ENCODE peak calls at places on chromosome 5, in eight cellular contexts. One of them, this sample, is unnamed.

GRCh38 chr5:80054682-80055081 is 19.5 kb downstream of the THBS4 start:
- DNase-seq in pons: no peak
- DNase-seq in activated T-helper 1 cell treated with Interleukin-2 at 50 U/mL for 16 hours: no peak
- DNase-seq in brain microvascular endothelial cell: peak; percentile 43
- DNase-seq in astrocyte of the spinal cord: no peak
- DNase-seq in NCI-H1694 treated with DMSO at 0.1 percent for 48 hours: no peak
- DNase-seq in fibroblast of lung: peak; percentile 33
- DNase-seq in GM23248: peak; percentile 65
- DNase-seq in this sample: peak; percentile 23

GRCh38 chr5:64295100-64295499 is 129.5 kb downstream of the RNF180 start:
- DNase-seq in astrocyte of the spinal cord: no peak
- DNase-seq in pons: no peak
- DNase-seq in fibroblast of lung: no peak
- DNase-seq in NCI-H1694 treated with DMSO at 0.1 percent for 48 hours: peak; percentile 21
- DNase-seq in activated T-helper 1 cell treated with Interleukin-2 at 50 U/mL for 16 hours: no peak
- DNase-seq in brain microvascular endothelial cell: no peak
- DNase-seq in GM23248: no peak
- DNase-seq in this sample: no peak

GRCh38 chr5:35822541-35822940 is 34.1 kb upstream of the IL7R start:
- DNase-seq in fibroblast of lung: no peak
- DNase-seq in GM23248: no peak
- DNase-seq in activated T-helper 1 cell treated with Interleukin-2 at 50 U/mL for 16 hours: peak; percentile 34
- DNase-seq in astrocyte of the spinal cord: no peak
- DNase-seq in brain microvascular endothelial cell: no peak
- DNase-seq in pons: no peak
- DNase-seq in NCI-H1694 treated with DMSO at 0.1 percent for 48 hours: no peak
- DNase-seq in this sample: no peak

GRCh38 chr5:131575660-131576227 is 59.3 kb downstream of the RAPGEF6 start:
- DNase-seq in astrocyte of the spinal cord: no peak
- DNase-seq in fibroblast of lung: no peak
- DNase-seq in GM23248: no peak
- DNase-seq in brain microvascular endothelial cell: no peak
- DNase-seq in pons: no peak
- DNase-seq in activated T-helper 1 cell treated with Interleukin-2 at 50 U/mL for 16 hours: no peak
- DNase-seq in NCI-H1694 treated with DMSO at 0.1 percent for 48 hours: no peak
- DNase-seq in this sample: no peak

GRCh38 chr5:93705896-93706295 is 35.5 kb downstream of the POU5F2 start:
- DNase-seq in fibroblast of lung: peak; percentile 68
- DNase-seq in astrocyte of the spinal cord: peak; percentile 49
- DNase-seq in NCI-H1694 treated with DMSO at 0.1 percent for 48 hours: peak; percentile 14
- DNase-seq in GM23248: peak; percentile 40
- DNase-seq in pons: no peak
- DNase-seq in activated T-helper 1 cell treated with Interleukin-2 at 50 U/mL for 16 hours: no peak
- DNase-seq in brain microvascular endothelial cell: no peak
- DNase-seq in this sample: no peak

GRCh38 chr5:41507501-41507900 is 2.9 kb downstream of the PLCXD3 start:
- DNase-seq in activated T-helper 1 cell treated with Interleukin-2 at 50 U/mL for 16 hours: no peak
- DNase-seq in fibroblast of lung: no peak
- DNase-seq in pons: no peak
- DNase-seq in brain microvascular endothelial cell: no peak
- DNase-seq in NCI-H1694 treated with DMSO at 0.1 percent for 48 hours: no peak
- DNase-seq in GM23248: no peak
- DNase-seq in astrocyte of the spinal cord: no peak
- DNase-seq in this sample: no peak

GRCh38 chr5:130032807-130033206 is 128.5 kb downstream of the CHSY3 start:
- DNase-seq in pons: peak; percentile 78
- DNase-seq in NCI-H1694 treated with DMSO at 0.1 percent for 48 hours: no peak
- DNase-seq in brain microvascular endothelial cell: no peak
- DNase-seq in GM23248: no peak
- DNase-seq in astrocyte of the spinal cord: no peak
- DNase-seq in activated T-helper 1 cell treated with Interleukin-2 at 50 U/mL for 16 hours: no peak
- DNase-seq in fibroblast of lung: no peak
- DNase-seq in this sample: no peak

GRCh38 chr5:95942414-95942813 is 19.2 kb downstream of the ELL2 start:
- DNase-seq in activated T-helper 1 cell treated with Interleukin-2 at 50 U/mL for 16 hours: no peak
- DNase-seq in NCI-H1694 treated with DMSO at 0.1 percent for 48 hours: no peak
- DNase-seq in astrocyte of the spinal cord: no peak
- DNase-seq in GM23248: no peak
- DNase-seq in brain microvascular endothelial cell: no peak
- DNase-seq in fibroblast of lung: no peak
- DNase-seq in pons: no peak
- DNase-seq in this sample: no peak

GRCh38 chr5:25458628-25459027 is 813.9 kb upstream of the CDH10 start:
- DNase-seq in fibroblast of lung: peak; percentile 17
- DNase-seq in astrocyte of the spinal cord: no peak
- DNase-seq in NCI-H1694 treated with DMSO at 0.1 percent for 48 hours: no peak
- DNase-seq in activated T-helper 1 cell treated with Interleukin-2 at 50 U/mL for 16 hours: no peak
- DNase-seq in GM23248: no peak
- DNase-seq in pons: no peak
- DNase-seq in brain microvascular endothelial cell: no peak
- DNase-seq in this sample: peak; percentile 65

GRCh38 chr5:206406-206805 is 11.5 kb downstream of the CCDC127 start:
- DNase-seq in pons: no peak
- DNase-seq in GM23248: no peak
- DNase-seq in fibroblast of lung: peak; percentile 81
- DNase-seq in brain microvascular endothelial cell: no peak
- DNase-seq in NCI-H1694 treated with DMSO at 0.1 percent for 48 hours: no peak
- DNase-seq in activated T-helper 1 cell treated with Interleukin-2 at 50 U/mL for 16 hours: no peak
- DNase-seq in astrocyte of the spinal cord: peak; percentile 59
- DNase-seq in this sample: peak; percentile 87

GRCh38 chr5:10856646-10857332 is 95.8 kb upstream of the DAP start:
- DNase-seq in brain microvascular endothelial cell: peak; percentile 73
- DNase-seq in GM23248: peak; percentile 67
- DNase-seq in activated T-helper 1 cell treated with Interleukin-2 at 50 U/mL for 16 hours: no peak
- DNase-seq in fibroblast of lung: peak; percentile 91
- DNase-seq in pons: peak; percentile 41
- DNase-seq in astrocyte of the spinal cord: peak; percentile 82
- DNase-seq in NCI-H1694 treated with DMSO at 0.1 percent for 48 hours: peak; percentile 45
- DNase-seq in this sample: peak; percentile 90